ENCODE peak calls at places on chromosomes 16 and 17, in nine cellular contexts. T is posterior cingulate gyrus; P is NCI-H510A; Y is stomach; S is effector CD8-positive, alpha-beta T cell; D is adrenal gland; H is ureter; J is dermis blood vessel endothelial cell; M is A549. I is an unnamed sample.

GRCh38 chr17:17495448-17496188 is 577 bp downstream of the RASD1 start:
- DNase-seq in M (no peak), D (peak), P (no peak), J (peak), T (no peak), S (no peak), H (no peak), Y (no peak), I (peak)

GRCh38 chr16:88701541-88702363 is 4.5 kb downstream of the RNF166 start:
- DNase-seq in Y (no peak), S (no peak), P (no peak), T (no peak), M (no peak), D (no peak), J (peak), H (no peak), I (no peak)

GRCh38 chr17:75406222-75406615 is 741 bp upstream of the GRB2 start:
- DNase-seq in H (no peak), S (no peak), T (no peak), P (no peak), D (no peak), J (peak), M (no peak), Y (no peak), I (peak)

GRCh38 chr16:9844361-9844760 is 337.9 kb downstream of the GRIN2A start:
- DNase-seq in T (no peak), S (no peak), D (no peak), H (no peak), J (no peak), Y (no peak), P (no peak), M (peak), I (peak)

GRCh38 chr16:50458694-50459271 is 89.4 kb upstream of the NKD1 start:
- DNase-seq in S (no peak), H (no peak), M (no peak), T (no peak), D (no peak), J (no peak), P (peak), Y (no peak), I (no peak)

GRCh38 chr16:84514874-84515835 is 10.7 kb upstream of the MEAK7 start:
- DNase-seq in Y (peak), T (no peak), J (no peak), D (no peak), P (peak), M (no peak), S (peak), H (no peak), I (no peak)

GRCh38 chr16:8571061-8571596 is 19.2 kb downstream of the TMEM114 start:
- DNase-seq in Y (no peak), T (no peak), M (peak), S (no peak), J (peak), P (no peak), H (no peak), D (no peak), I (no peak)

GRCh38 chr16:53974484-53975115 is 270.6 kb downstream of the FTO start:
- DNase-seq in J (no peak), M (no peak), P (no peak), T (no peak), D (no peak), Y (no peak), H (no peak), S (no peak), I (no peak)

GRCh38 chr17:76074390-76075363 is at the start of gene GALR2:
- DNase-seq in Y (no peak), M (no peak), H (no peak), T (no peak), D (no peak), P (no peak), J (no peak), S (no peak), I (no peak)

GRCh38 chr17:39218906-39219305 is 6.8 kb downstream of the STAC2 start:
- DNase-seq in J (no peak), M (no peak), T (no peak), H (no peak), S (no peak), P (no peak), Y (no peak), D (no peak), I (no peak)

GRCh38 chr17:48113201-48113676 is 5.7 kb downstream of the SNX11 start:
- DNase-seq in T (no peak), M (no peak), D (no peak), H (no peak), P (no peak), S (peak), J (no peak), Y (no peak), I (no peak)

GRCh38 chr17:28684963-28685362 is 23.0 kb downstream of the SUPT6H start:
- DNase-seq in J (peak), D (peak), M (peak), Y (no peak), H (no peak), P (no peak), S (no peak), T (peak), I (peak)

GRCh38 chr17:28115046-28115445 is 72.6 kb downstream of the NLK start:
- DNase-seq in J (no peak), D (no peak), M (no peak), S (no peak), P (no peak), H (no peak), T (no peak), Y (no peak), I (no peak)

I was measured in PC-3.